ENCODE peak calls at places on chromosomes 3 and 15, in four cellular contexts. O is AG04450, E is brain microvascular endothelial cell, K is A549. Q is an unnamed sample.

GRCh38 chr15:29770796-29771195 is 51.5 kb downstream of the TJP1 start:
- DNase-seq in O (no peak), E (peak), K (no peak), Q (no peak)

GRCh38 chr15:48177875-48178611 is at the start of gene MYEF2:
- DNase-seq in O (peak), E (peak), K (peak), Q (no peak)

GRCh38 chr3:155232605-155233004 is 60.9 kb downstream of the STRIT1 start:
- DNase-seq in O (peak), E (peak), K (no peak), Q (peak)

GRCh38 chr15:64742921-64743320 is 32.5 kb downstream of the RBPMS2 start:
- DNase-seq in O (no peak), E (no peak), K (no peak), Q (no peak)

GRCh38 chr3:115646027-115646690 is 22.8 kb downstream of the GAP43 start:
- DNase-seq in O (no peak), E (no peak), K (no peak), Q (no peak)

GRCh38 chr3:11554236-11554610 is 89.5 kb downstream of the VGLL4 start:
- DNase-seq in O (no peak), E (no peak), K (no peak), Q (no peak)

GRCh38 chr3:19891740-19892139 is 42.3 kb downstream of the EFHB start:
- DNase-seq in O (no peak), E (peak), K (no peak), Q (no peak)

GRCh38 chr3:43236008-43236407 is 50.3 kb upstream of the SNRK start:
- DNase-seq in O (no peak), E (peak), K (no peak), Q (no peak)

GRCh38 chr15:77821959-77822256 is 189.2 kb upstream of the LINGO1 start:
- DNase-seq in O (no peak), E (no peak), K (no peak), Q (no peak)

GRCh38 chr3:135907422-135908165 is 57.9 kb upstream of the PPP2R3A start:
- DNase-seq in O (no peak), E (no peak), K (no peak), Q (no peak)

GRCh38 chr3:186515115-186515514 is 29.1 kb downstream of the CRYGS start:
- DNase-seq in O (no peak), E (no peak), K (no peak), Q (no peak)

GRCh38 chr3:172522871-172523818 is at the start of gene TNFSF10:
- DNase-seq in O (no peak), E (no peak), K (no peak), Q (no peak)

GRCh38 chr3:124601189-124601588 is 129.1 kb upstream of the UMPS start:
- DNase-seq in O (no peak), E (no peak), K (no peak), Q (no peak)

GRCh38 chr3:185732782-185733181 is 92.1 kb downstream of the IGF2BP2 start:
- DNase-seq in O (peak), E (peak), K (no peak), Q (no peak)

GRCh38 chr15:69014454-69014853 is at the start of gene NOX5:
- DNase-seq in O (no peak), E (no peak), K (no peak), Q (peak)

GRCh38 chr15:58415636-58416035 is 16.2 kb upstream of the LIPC start:
- DNase-seq in O (no peak), E (no peak), K (no peak), Q (no peak)

GRCh38 chr3:190076601-190077444 is 43.9 kb downstream of the P3H2 start:
- DNase-seq in O (peak), E (peak), K (peak), Q (peak)

GRCh38 chr3:196995646-196996355 is 27.2 kb upstream of the PIGZ start:
- DNase-seq in O (no peak), E (no peak), K (no peak), Q (no peak)

GRCh38 chr3:120497318-120497717 is 46.5 kb upstream of the FSTL1 start:
- DNase-seq in O (peak), E (peak), K (no peak), Q (peak)

GRCh38 chr15:29029651-29030195 is 143.9 kb downstream of the APBA2 start:
- DNase-seq in O (no peak), E (no peak), K (no peak), Q (no peak)

GRCh38 chr15:78726870-78727551 is 84.3 kb downstream of the ADAMTS7 start:
- DNase-seq in O (no peak), E (peak), K (peak), Q (no peak)

GRCh38 chr3:134072881-134073582 is 43.3 kb upstream of the SLCO2A1 start:
- DNase-seq in O (no peak), E (no peak), K (no peak), Q (no peak)

DNA sequence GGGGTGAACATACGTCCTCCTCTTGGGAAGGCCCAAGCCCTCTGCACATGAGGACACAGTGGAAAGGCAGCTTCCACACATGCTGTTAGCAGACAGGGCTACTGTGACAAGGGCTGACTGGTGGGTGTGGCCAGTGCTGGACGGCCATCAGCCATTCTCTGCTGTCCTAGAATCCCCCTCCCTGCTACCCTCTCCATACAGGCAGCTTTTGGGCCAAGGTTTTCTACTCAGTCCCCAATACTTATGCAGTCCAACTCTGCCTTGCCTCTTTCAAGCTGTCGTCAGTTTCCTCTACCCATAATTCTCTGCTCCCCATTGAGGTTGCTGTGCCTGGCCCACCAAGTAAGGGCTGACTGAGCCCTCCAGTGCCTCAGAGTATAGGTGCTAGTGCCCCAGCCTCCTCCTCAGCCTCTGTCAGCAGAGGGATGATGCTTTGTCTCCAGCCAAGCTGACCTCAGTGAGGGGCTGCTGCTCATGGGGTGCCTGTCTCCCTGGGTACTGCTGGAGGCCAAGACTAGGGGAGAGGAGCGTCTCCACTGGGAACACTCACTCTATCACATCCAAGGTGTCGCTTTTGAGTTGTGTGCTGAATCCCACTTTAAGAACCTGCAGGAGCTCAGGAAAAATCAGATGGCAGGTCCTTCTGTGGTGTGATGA is 2.8 kb downstream of the LOXL1 start:
- DNase-seq in O (no peak), E (no peak), K (no peak), Q (no peak)
- H3K4me3 ChIP-seq in O (peak), E (peak), K (no peak), Q (peak)

DNA sequence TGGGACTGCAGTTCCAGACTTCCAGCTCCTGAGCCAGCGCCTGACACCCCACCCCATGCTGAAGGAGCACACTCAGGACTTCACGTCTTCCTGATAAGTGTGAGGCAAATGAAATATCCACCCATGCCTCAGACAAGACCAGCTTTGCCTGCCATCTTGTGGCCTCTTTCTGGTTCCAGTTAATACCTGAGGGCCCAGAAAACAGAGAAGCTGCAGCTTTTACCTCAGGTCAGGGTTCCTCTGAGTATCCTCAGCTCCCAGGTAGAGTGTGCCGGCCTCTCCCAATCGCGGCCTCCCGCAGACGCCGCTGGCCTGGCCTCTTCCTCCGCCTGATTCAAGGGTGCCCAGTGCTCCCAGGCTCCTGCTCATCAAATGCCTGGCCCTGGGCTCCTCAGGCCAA is 5.1 kb upstream of the KLHL6 start:
- DNase-seq in O (no peak), E (no peak), K (no peak), Q (no peak)
- TF ChIP-seq CTCF in O (no peak), E (peak), K (no peak), Q (peak)

DNA sequence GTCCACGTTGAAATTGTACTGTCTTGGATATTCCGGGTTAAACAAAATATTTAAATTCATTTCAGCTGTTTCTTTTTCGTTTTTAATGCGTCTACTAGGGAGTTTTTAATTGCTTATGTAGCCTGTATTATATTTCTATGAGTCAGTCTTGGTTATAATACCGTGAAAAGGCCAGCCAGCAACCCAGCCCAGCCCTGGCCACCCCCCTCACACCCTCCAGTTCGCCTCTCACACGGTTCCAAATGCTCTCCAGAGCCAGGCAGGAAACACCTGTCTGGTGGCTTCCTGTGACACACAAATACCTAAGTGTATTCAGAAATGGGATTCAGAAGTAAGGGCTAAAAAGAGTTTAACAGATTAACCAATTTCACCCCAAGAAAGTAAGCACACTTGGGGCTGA is 4.4 kb downstream of the SH3BP5 start:
- DNase-seq in O (no peak), E (no peak), K (no peak), Q (no peak)
- H3K4me3 ChIP-seq in O (no peak), E (no peak), K (no peak), Q (no peak)

GRCh38 chr15:31438601-31439265 is 112.1 kb downstream of the KLF13 start:
- DNase-seq in O (no peak), E (no peak), K (no peak), Q (no peak)

GRCh38 chr15:31437686-31438085 is 111.1 kb downstream of the KLF13 start:
- DNase-seq in O (no peak), E (no peak), K (no peak), Q (no peak)

GRCh38 chr15:31440754-31441298 is 114.2 kb downstream of the KLF13 start:
- DNase-seq in O (no peak), E (no peak), K (no peak), Q (no peak)

GRCh38 chr15:31442203-31443090 is 115.8 kb downstream of the KLF13 start:
- DNase-seq in O (peak), E (peak), K (peak), Q (peak)

DNA sequence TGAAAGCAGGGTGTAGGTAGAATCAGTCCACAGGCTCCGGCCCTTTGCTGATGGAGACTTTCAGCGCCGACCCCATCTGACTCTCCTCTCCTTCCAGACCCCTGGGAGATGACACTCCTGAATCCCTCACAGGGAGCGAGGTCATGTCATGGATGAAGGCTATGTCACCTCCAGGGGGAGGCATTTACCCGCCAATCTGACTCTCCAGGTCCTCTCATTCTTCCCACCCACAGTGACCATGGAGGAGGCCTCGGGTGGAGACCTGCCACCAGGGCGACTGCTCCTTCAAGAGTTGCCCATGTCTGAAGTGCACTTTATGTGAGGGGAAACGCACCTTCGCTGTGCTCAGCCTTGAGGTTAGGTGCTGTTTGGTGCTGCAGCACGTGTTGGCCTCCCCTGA is 112.7 kb downstream of the KLF13 start:
- DNase-seq in O (no peak), E (no peak), K (peak), Q (no peak)
- TF ChIP-seq CTCF in O (no peak), E (peak), K (peak), Q (peak)

GRCh38 chr3:184562146-184562861 is 719 bp downstream of the EPHB3 start:
- DNase-seq in O (no peak), E (no peak), K (no peak), Q (no peak)

GRCh38 chr3:184562875-184563568 is 1.4 kb downstream of the EPHB3 start:
- DNase-seq in O (no peak), E (no peak), K (no peak), Q (no peak)

GRCh38 chr3:184563941-184564684 is 2.5 kb downstream of the EPHB3 start:
- DNase-seq in O (no peak), E (no peak), K (no peak), Q (no peak)

GRCh38 chr3:184564685-184565385 is 3.2 kb downstream of the EPHB3 start:
- DNase-seq in O (no peak), E (no peak), K (no peak), Q (no peak)

DNA sequence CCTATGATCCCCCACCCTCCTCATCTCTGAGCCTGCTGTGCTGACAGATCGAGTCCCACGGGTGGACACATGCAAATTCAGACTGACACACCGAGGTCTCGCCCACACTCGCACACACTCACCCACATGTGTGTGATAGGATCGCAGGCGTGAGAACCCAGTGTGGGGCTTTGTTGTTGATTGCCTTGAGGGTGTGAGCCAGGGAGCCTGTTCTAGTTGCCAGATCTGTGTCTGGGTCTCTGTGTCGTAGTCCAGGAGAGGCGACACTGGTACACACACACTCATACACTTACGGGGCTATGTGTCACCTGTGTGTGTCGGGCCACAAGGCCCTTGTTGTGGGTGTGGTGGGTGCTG is 2.0 kb downstream of the EPHB3 start:
- DNase-seq in O (no peak), E (no peak), K (no peak), Q (no peak)
- H3K4me3 ChIP-seq in O (peak), E (no peak), K (no peak), Q (peak)